ENCODE peak calls at places on chromosome 10, in seven cellular contexts. L is H54; G is HFFc6; A is stimulated activated CD4-positive, alpha-beta T cell treated with anti-CD3 and anti-CD28 coated beads, Interleukin-1b, Interleukin-23, amount 100 ng/mL, for 1 hour; J is epithelial cell of esophagus; V is KBM-7; Z is left kidney. Q is an unnamed sample.

GRCh38 chr10:79156334-79157274 is 87.8 kb downstream of the ZMIZ1 start:
- DNase-seq in G (no peak), A (no peak), Z (no peak), V (no peak), L (no peak), J (no peak), Q (no peak)

GRCh38 chr10:7260412-7260900 is 150.4 kb downstream of the SFMBT2 start:
- DNase-seq in Z (peak), L (peak), J (peak), G (peak), A (no peak), V (peak), Q (no peak)

GRCh38 chr10:43218951-43219837 is 47.7 kb downstream of the RASGEF1A start:
- DNase-seq in G (no peak), V (no peak), Z (no peak), A (no peak), L (no peak), J (no peak), Q (peak)

GRCh38 chr10:122239578-122240257 is 31.4 kb upstream of the BTBD16 start:
- DNase-seq in Z (no peak), A (no peak), L (no peak), G (peak), V (no peak), J (no peak), Q (no peak)

GRCh38 chr10:108275895-108276685 is 1111.6 kb upstream of the SORCS1 start:
- DNase-seq in V (no peak), J (no peak), L (no peak), Z (peak), A (no peak), G (no peak), Q (no peak)

GRCh38 chr10:122646511-122647382 is 52.9 kb downstream of the C10orf120 start:
- DNase-seq in J (no peak), A (no peak), G (no peak), V (no peak), L (no peak), Z (no peak), Q (no peak)

GRCh38 chr10:90179696-90180407 is 478.5 kb downstream of the KIF20B start:
- DNase-seq in J (peak), A (no peak), G (no peak), L (no peak), V (no peak), Z (no peak), Q (no peak)

GRCh38 chr10:128096486-128097199 is 29.6 kb downstream of the MKI67 start:
- DNase-seq in A (no peak), G (no peak), Z (no peak), V (no peak), J (no peak), L (no peak), Q (no peak)

GRCh38 chr10:93413252-93413689 is 68.9 kb downstream of the MYOF start:
- DNase-seq in L (no peak), Z (no peak), V (peak), A (no peak), G (no peak), J (peak), Q (no peak)

GRCh38 chr10:129946868-129947267 is 17.2 kb downstream of the EBF3 start:
- DNase-seq in V (no peak), J (no peak), A (no peak), L (no peak), Z (no peak), G (no peak), Q (no peak)